ENCODE peak calls at places on chromosomes 2 and 18, in four cellular contexts. One of them, this sample, is unnamed.

GRCh38 chr2:153059338-153060052 is 341.1 kb downstream of the ARL6IP6 start:
- DNase-seq in colonic mucosa: no peak
- DNase-seq in AG04450: no peak
- DNase-seq in chondrocyte: no peak
- DNase-seq in this sample: peak

GRCh38 chr2:104860141-104860790 is 6.4 kb downstream of the POU3F3 start:
- DNase-seq in colonic mucosa: no peak
- DNase-seq in chondrocyte: no peak
- DNase-seq in AG04450: no peak
- DNase-seq in this sample: no peak

GRCh38 chr2:232929303-232930123 is 59.4 kb downstream of the SNORC start:
- DNase-seq in colonic mucosa: no peak
- DNase-seq in AG04450: no peak
- DNase-seq in chondrocyte: no peak
- DNase-seq in this sample: no peak

GRCh38 chr2:79552653-79553052 is 39.8 kb downstream of the CTNNA2 start:
- DNase-seq in AG04450: no peak
- DNase-seq in chondrocyte: no peak
- DNase-seq in colonic mucosa: no peak
- DNase-seq in this sample: no peak

GRCh38 chr2:40257812-40258457 is 194.0 kb downstream of the SLC8A1 start:
- DNase-seq in chondrocyte: no peak
- DNase-seq in AG04450: no peak
- DNase-seq in colonic mucosa: no peak
- DNase-seq in this sample: no peak

GRCh38 chr2:128752691-128753263 is 434.1 kb upstream of the HS6ST1 start:
- DNase-seq in chondrocyte: no peak
- DNase-seq in AG04450: no peak
- DNase-seq in colonic mucosa: no peak
- DNase-seq in this sample: no peak

GRCh38 chr2:28721601-28722191 is 29.9 kb upstream of the PPP1CB start:
- DNase-seq in colonic mucosa: no peak
- DNase-seq in AG04450: no peak
- DNase-seq in chondrocyte: no peak
- DNase-seq in this sample: no peak

GRCh38 chr2:109497447-109497846 is 116.3 kb downstream of the SEPTIN10 start:
- DNase-seq in chondrocyte: no peak
- DNase-seq in AG04450: peak
- DNase-seq in colonic mucosa: no peak
- DNase-seq in this sample: no peak

GRCh38 chr2:209663149-209663548 is 108.5 kb upstream of the UNC80 start:
- DNase-seq in chondrocyte: no peak
- DNase-seq in colonic mucosa: no peak
- DNase-seq in AG04450: no peak
- DNase-seq in this sample: peak

GRCh38 chr2:216936954-216937357 is 77.1 kb upstream of the TNP1 start:
- DNase-seq in chondrocyte: no peak
- DNase-seq in AG04450: no peak
- DNase-seq in colonic mucosa: no peak
- DNase-seq in this sample: no peak

GRCh38 chr2:142170847-142171246 is 40.0 kb upstream of the LRP1B start:
- DNase-seq in colonic mucosa: no peak
- DNase-seq in chondrocyte: no peak
- DNase-seq in AG04450: no peak
- DNase-seq in this sample: no peak

DNA sequence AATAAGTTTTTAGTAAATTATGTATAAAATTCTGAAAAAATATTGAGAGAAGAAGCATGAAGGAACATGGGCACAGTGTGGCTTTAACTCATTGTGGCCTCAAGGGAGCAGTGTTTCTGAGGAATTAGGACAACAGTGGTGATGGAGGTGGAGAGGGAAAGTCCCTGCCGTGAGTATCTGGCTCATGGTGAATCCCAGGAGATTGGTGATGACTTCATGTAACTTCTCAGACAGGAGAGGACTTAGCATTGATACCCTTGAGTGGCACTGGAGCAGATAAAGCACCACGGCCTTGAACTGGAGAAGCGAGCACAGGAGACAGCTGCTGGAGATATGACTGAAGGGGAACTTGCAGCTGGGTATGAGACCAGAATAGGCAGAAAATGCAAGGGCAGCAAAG is 35.0 kb upstream of the LRP1B start:
- DNase-seq in chondrocyte: no peak
- DNase-seq in colonic mucosa: no peak
- DNase-seq in AG04450: peak
- DNase-seq in this sample: peak
- TF ChIP-seq CTCF in chondrocyte: peak
- TF ChIP-seq CTCF in colonic mucosa: no peak
- TF ChIP-seq CTCF in AG04450: peak
- TF ChIP-seq CTCF in this sample: peak

GRCh38 chr2:237601453-237602116 is 11.1 kb upstream of the RAB17 start:
- DNase-seq in colonic mucosa: no peak
- DNase-seq in AG04450: no peak
- DNase-seq in chondrocyte: no peak
- DNase-seq in this sample: no peak
- TF ChIP-seq CTCF in colonic mucosa: no peak
- TF ChIP-seq CTCF in AG04450: no peak
- TF ChIP-seq CTCF in chondrocyte: peak
- TF ChIP-seq CTCF in this sample: no peak

GRCh38 chr2:64000630-64001381 is 18.4 kb downstream of the VPS54 start:
- DNase-seq in colonic mucosa: no peak
- DNase-seq in chondrocyte: no peak
- DNase-seq in AG04450: no peak
- DNase-seq in this sample: no peak
- TF ChIP-seq CTCF in colonic mucosa: no peak
- TF ChIP-seq CTCF in chondrocyte: peak
- TF ChIP-seq CTCF in AG04450: no peak
- TF ChIP-seq CTCF in this sample: no peak

DNA sequence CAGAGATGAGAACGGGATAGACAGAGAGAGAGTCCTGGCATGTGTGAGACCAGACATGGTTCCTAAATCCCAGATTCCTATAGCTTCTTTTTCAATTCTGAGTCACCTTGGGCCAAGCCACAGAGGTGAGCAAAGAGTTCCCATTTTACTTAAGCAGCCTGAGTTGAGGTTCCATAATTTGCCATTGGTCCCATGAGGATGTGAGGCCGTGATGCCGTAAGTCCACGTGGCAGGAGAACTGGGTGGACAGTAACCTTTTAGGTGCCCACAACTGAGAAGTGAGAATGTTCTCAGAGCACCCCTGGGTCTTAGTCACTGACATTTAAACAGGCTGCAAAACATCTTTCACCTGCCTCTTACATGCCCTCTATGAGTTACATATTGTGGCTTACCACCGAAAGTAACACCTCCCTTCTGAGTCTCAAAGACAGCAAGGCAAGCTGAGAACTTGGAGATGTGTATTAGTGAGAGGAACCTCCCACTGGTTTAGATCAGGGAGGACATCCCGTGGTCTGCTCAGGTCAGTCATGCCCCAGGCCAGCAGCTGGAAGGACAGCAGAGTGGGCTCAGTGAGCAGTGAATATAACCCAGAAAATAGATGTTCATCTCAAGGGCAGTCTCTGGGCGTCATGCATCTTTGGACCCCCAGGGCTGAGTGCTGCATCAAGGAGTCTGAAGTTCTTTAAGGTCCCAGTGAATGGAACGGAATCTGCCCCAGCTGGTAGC is 127.9 kb upstream of the LGALSL start:
- DNase-seq in AG04450: no peak
- DNase-seq in colonic mucosa: no peak
- DNase-seq in chondrocyte: no peak
- DNase-seq in this sample: no peak
- TF ChIP-seq CTCF in AG04450: no peak
- TF ChIP-seq CTCF in colonic mucosa: no peak
- TF ChIP-seq CTCF in chondrocyte: no peak
- TF ChIP-seq CTCF in this sample: no peak

GRCh38 chr2:12881952-12882351 is 165.2 kb downstream of the TRIB2 start:
- DNase-seq in colonic mucosa: no peak
- DNase-seq in chondrocyte: no peak
- DNase-seq in AG04450: no peak
- DNase-seq in this sample: peak
- TF ChIP-seq CTCF in colonic mucosa: no peak
- TF ChIP-seq CTCF in chondrocyte: no peak
- TF ChIP-seq CTCF in AG04450: no peak
- TF ChIP-seq CTCF in this sample: no peak

DNA sequence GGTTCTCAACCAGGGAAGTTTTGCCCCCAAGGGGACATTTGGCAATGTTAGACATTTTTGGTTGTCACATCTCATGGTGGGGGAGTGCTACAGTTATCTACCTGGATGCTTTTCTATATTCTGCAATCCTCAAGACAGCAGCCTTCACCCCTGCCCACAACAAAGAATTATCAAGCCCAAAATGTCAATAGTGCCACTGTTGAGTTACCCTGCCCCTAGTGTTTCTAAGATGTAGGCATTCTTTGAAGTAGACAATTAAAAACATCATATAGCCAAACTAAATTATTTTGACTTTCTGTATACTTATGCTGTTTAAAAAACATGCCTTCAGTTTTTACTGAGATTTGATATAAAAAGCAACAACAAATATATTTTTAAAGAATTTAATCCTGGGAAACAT is 48.0 kb downstream of the ABI2 start:
- DNase-seq in AG04450: no peak
- DNase-seq in chondrocyte: no peak
- DNase-seq in colonic mucosa: no peak
- DNase-seq in this sample: no peak
- TF ChIP-seq CTCF in AG04450: no peak
- TF ChIP-seq CTCF in chondrocyte: peak
- TF ChIP-seq CTCF in colonic mucosa: no peak
- TF ChIP-seq CTCF in this sample: peak

GRCh38 chr18:74622079-74622478 is 24.4 kb downstream of the ZNF407 start:
- DNase-seq in chondrocyte: no peak
- DNase-seq in AG04450: no peak
- DNase-seq in colonic mucosa: no peak
- DNase-seq in this sample: no peak

GRCh38 chr18:74626311-74626874 is 28.7 kb downstream of the ZNF407 start:
- DNase-seq in AG04450: no peak
- DNase-seq in colonic mucosa: no peak
- DNase-seq in chondrocyte: no peak
- DNase-seq in this sample: no peak

GRCh38 chr18:74623047-74623816 is 25.6 kb downstream of the ZNF407 start:
- DNase-seq in AG04450: no peak
- DNase-seq in chondrocyte: no peak
- DNase-seq in colonic mucosa: no peak
- DNase-seq in this sample: peak

GRCh38 chr18:74624491-74624890 is 26.8 kb downstream of the ZNF407 start:
- DNase-seq in AG04450: no peak
- DNase-seq in chondrocyte: no peak
- DNase-seq in colonic mucosa: no peak
- DNase-seq in this sample: no peak

GRCh38 chr18:74625157-74625556 is 27.5 kb downstream of the ZNF407 start:
- DNase-seq in AG04450: no peak
- DNase-seq in colonic mucosa: no peak
- DNase-seq in chondrocyte: no peak
- DNase-seq in this sample: no peak
- TF ChIP-seq CTCF in AG04450: no peak
- TF ChIP-seq CTCF in colonic mucosa: no peak
- TF ChIP-seq CTCF in chondrocyte: no peak
- TF ChIP-seq CTCF in this sample: no peak

DNA sequence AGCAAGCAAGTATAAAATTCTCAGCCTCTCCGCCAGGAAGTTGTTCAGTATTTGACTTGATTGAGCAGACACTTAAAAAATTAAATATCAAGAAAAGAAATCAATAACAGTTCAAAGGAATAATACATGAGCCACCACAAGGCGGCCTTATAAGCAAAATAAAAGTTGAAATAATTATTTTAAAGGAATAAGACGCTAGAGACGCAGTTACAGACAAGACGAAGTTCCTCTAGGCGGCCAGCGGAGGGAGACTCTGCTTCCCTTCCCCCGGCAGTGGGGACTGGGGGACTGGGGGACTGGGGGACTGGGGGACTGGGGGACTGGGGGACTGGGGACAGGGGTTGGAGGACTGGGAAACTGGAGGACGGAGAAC is 524 bp downstream of the CCDC178 start:
- DNase-seq in colonic mucosa: peak
- DNase-seq in chondrocyte: no peak
- DNase-seq in AG04450: no peak
- DNase-seq in this sample: no peak
- TF ChIP-seq CTCF in colonic mucosa: peak
- TF ChIP-seq CTCF in chondrocyte: peak
- TF ChIP-seq CTCF in AG04450: peak
- TF ChIP-seq CTCF in this sample: no peak

GRCh38 chr2:23563673-23564617 is 179.0 kb downstream of the KLHL29 start:
- DNase-seq in chondrocyte: no peak
- DNase-seq in AG04450: peak
- DNase-seq in colonic mucosa: peak
- DNase-seq in this sample: peak
- TF ChIP-seq CTCF in chondrocyte: peak
- TF ChIP-seq CTCF in AG04450: peak
- TF ChIP-seq CTCF in colonic mucosa: no peak
- TF ChIP-seq CTCF in this sample: no peak

This sample was measured in MCF 10A.